ENCODE peak calls at places on chromosomes 7 and 10, in five cellular contexts. Q is neuronal stem cell, M is H1, Z is mesenchymal stem cell, U is H9. H is an unnamed sample.

GRCh38 chr10:58651040-58651439 is 138.4 kb downstream of the BICC1 start:
- DNase-seq in Q (no peak), M (no peak), Z (peak), U (no peak), H (no peak)

GRCh38 chr10:380313-380955 is 245.2 kb downstream of the ZMYND11 start:
- DNase-seq in Q (no peak), M (no peak), Z (no peak), U (no peak), H (no peak)

GRCh38 chr7:42274052-42274451 is 37.0 kb upstream of the GLI3 start:
- DNase-seq in Q (no peak), M (no peak), Z (peak), U (no peak), H (peak)

GRCh38 chr10:23675588-23675987 is 236.7 kb downstream of the OTUD1 start:
- DNase-seq in Q (no peak), M (no peak), Z (no peak), U (no peak), H (no peak)

GRCh38 chr7:2315787-2316186 is 1.5 kb upstream of the SNX8 start:
- DNase-seq in Q (no peak), M (no peak), Z (no peak), U (no peak), H (no peak)

GRCh38 chr10:55668326-55668922 is 692.6 kb downstream of the ZWINT start:
- DNase-seq in Q (no peak), M (no peak), Z (peak), U (no peak), H (no peak)

GRCh38 chr7:101614098-101614938 is 14.8 kb downstream of the MYL10 start:
- DNase-seq in Q (no peak), M (no peak), Z (no peak), U (no peak), H (peak)

GRCh38 chr10:89521368-89521767 is 14.0 kb downstream of the SLC16A12 start:
- DNase-seq in Q (no peak), M (no peak), Z (peak), U (no peak), H (no peak)

GRCh38 chr10:132509506-132510173 is 27.9 kb upstream of the INPP5A start:
- DNase-seq in Q (no peak), M (no peak), Z (no peak), U (peak), H (no peak)

GRCh38 chr7:90212149-90212495 is 582 bp downstream of the STEAP2 start:
- DNase-seq in Q (no peak), M (no peak), Z (peak), U (no peak), H (no peak)

GRCh38 chr7:33072471-33072870 is 9.9 kb upstream of the NT5C3A start:
- DNase-seq in Q (no peak), M (no peak), Z (peak), U (no peak), H (no peak)

GRCh38 chr7:150964593-150965111 is 13.5 kb downstream of the KCNH2 start:
- DNase-seq in Q (no peak), M (no peak), Z (peak), U (peak), H (no peak)

GRCh38 chr10:114401195-114401741 is 3.0 kb downstream of the AFAP1L2 start:
- DNase-seq in Q (no peak), M (no peak), Z (peak), U (no peak), H (no peak)

GRCh38 chr7:14734839-14735321 is 167.7 kb downstream of the DGKB start:
- DNase-seq in Q (peak), M (peak), Z (no peak), U (peak), H (no peak)

GRCh38 chr10:62244785-62245595 is 23.7 kb downstream of the RTKN2 start:
- DNase-seq in Q (peak), M (no peak), Z (peak), U (no peak), H (peak)

GRCh38 chr7:36207451-36208291 is 54.6 kb downstream of the EEPD1 start:
- DNase-seq in Q (no peak), M (no peak), Z (peak), U (no peak), H (peak)

GRCh38 chr10:25933653-25934608 is at the start of gene MYO3A:
- DNase-seq in Q (peak), M (no peak), Z (no peak), U (peak), H (no peak)

GRCh38 chr7:636396-636795 is 90.1 kb upstream of the DNAAF5 start:
- DNase-seq in Q (no peak), M (no peak), Z (peak), U (no peak), H (peak)

GRCh38 chr10:95767884-95768556 is 12.1 kb downstream of the ENTPD1 start:
- DNase-seq in Q (no peak), M (no peak), Z (peak), U (no peak), H (peak)

GRCh38 chr7:21355406-21355874 is 72.4 kb upstream of the SP4 start:
- DNase-seq in Q (no peak), M (no peak), Z (no peak), U (no peak), H (no peak)

GRCh38 chr7:72435366-72435765 is 23.2 kb upstream of the CALN1 start:
- DNase-seq in Q (no peak), M (no peak), Z (no peak), U (no peak), H (no peak)

GRCh38 chr10:51403522-51403921 is 295.9 kb downstream of the CSTF2T start:
- DNase-seq in Q (no peak), M (no peak), Z (no peak), U (no peak), H (no peak)

GRCh38 chr10:100993986-100994708 is 5.5 kb upstream of the LZTS2 start:
- DNase-seq in Q (no peak), M (no peak), Z (peak), U (no peak), H (no peak)

GRCh38 chr10:118682518-118682917 is 72.3 kb downstream of the CACUL1 start:
- DNase-seq in Q (no peak), M (no peak), Z (no peak), U (no peak), H (no peak)

GRCh38 chr10:124403548-124403947 is 15.2 kb downstream of the OAT start:
- DNase-seq in Q (peak), M (peak), Z (peak), U (peak), H (peak)

GRCh38 chr7:89028319-89028718 is 232.8 kb upstream of the TEX47 start:
- DNase-seq in Q (no peak), M (no peak), Z (no peak), U (no peak), H (no peak)

GRCh38 chr7:156829669-156830336 is 63.2 kb downstream of the LMBR1 start:
- DNase-seq in Q (no peak), M (no peak), Z (no peak), U (no peak), H (no peak)
- H3K4me2 ChIP-seq in Q (no peak), M (no peak), Z (no peak), U (no peak), H (no peak)

DNA sequence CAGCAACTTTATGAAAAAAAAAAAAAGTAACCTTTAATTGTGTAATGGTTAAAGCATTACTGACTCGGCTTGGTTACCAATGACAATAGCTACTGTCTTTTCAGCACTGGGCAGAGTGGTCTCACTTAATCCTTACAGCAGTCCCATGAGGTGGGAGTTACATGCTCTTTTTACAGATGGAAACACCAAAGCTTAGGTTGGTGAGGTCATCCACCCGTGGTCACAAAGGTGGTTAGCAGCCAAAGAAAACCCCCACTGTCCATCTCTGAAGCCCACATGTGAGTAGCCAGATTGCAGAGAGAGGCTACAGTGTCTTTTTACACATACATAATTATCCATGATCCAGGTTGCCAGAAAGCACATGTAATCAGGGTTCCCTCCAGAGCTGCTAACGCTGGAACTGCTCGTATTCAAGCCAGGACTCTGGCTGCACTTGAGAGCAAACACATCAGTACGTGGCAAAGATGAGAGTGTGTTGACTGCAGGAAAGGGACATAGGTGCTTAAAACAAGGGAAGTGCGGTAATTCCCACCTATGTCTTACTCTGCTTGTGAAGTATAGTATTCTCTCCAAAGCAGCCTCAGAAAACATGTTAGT is 24.6 kb upstream of the ANKRD2 start:
- DNase-seq in Q (no peak), M (no peak), Z (peak), U (no peak), H (no peak)
- H3K4ac ChIP-seq in Q (no peak), M (no peak), Z (peak), U (no peak), H (no peak)

DNA sequence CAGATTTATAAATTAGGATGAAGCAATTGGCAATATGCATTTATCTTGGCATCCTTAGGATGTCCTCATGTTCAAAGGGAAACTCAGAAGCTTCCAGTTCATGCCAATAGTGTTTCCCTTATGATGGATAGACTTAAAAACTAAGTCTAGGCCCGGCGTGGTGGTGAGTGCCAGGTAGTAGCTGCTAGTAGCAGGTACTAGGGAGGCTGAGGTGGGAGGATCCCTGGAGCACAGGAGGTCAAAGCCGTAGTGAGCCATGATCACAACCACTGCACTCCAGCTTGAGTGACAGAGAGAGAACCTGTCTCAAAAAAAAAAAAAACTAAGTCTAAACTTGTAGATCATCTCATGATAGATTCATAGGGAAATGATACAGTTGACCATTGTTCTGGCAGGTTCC is 115.0 kb downstream of the DOCK1 start:
- DNase-seq in Q (no peak), M (no peak), Z (no peak), U (no peak), H (no peak)
- H2BK12ac ChIP-seq in Q (no peak), M (no peak), Z (no peak), U (no peak), H (no peak)

GRCh38 chr7:47301078-47301477 is 280.8 kb downstream of the TNS3 start:
- DNase-seq in Q (no peak), M (no peak), Z (no peak), U (peak), H (peak)
- H3K4me2 ChIP-seq in Q (no peak), M (no peak), Z (no peak), U (no peak), H (no peak)

GRCh38 chr10:73818402-73818801 is 7.0 kb upstream of the NDST2 start:
- DNase-seq in Q (no peak), M (no peak), Z (no peak), U (peak), H (no peak)

GRCh38 chr10:73819025-73819424 is 7.6 kb upstream of the NDST2 start:
- DNase-seq in Q (no peak), M (no peak), Z (no peak), U (no peak), H (no peak)

GRCh38 chr10:73816917-73817729 is 5.7 kb upstream of the NDST2 start:
- DNase-seq in Q (no peak), M (no peak), Z (no peak), U (no peak), H (no peak)

GRCh38 chr10:73819513-73820093 is 8.2 kb upstream of the NDST2 start:
- DNase-seq in Q (no peak), M (no peak), Z (no peak), U (peak), H (no peak)

DNA sequence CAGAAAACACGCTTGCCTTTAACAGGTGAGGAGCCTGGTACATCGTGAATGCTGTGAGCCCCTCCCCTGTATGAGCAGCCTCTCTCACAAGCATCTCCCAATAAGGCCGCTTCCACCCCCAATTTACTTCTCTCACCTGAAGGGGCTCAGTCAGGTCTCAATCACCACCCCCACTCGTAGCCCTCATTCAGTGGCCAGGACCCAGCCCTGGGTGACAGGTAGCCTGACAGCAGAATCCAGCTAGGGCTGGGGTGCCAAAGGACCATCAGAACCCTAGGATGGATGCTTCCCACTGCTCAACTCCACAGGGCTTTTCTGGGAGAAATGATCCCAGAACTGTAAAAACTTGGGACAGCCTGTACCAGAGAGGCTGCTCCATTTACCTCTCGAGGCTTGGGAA is 6.4 kb upstream of the NDST2 start:
- DNase-seq in Q (no peak), M (no peak), Z (no peak), U (no peak), H (no peak)
- H3K4ac ChIP-seq in Q (no peak), M (no peak), Z (no peak), U (no peak), H (no peak)

GRCh38 chr10:104043854-104044253 is 41.8 kb downstream of the COL17A1 start:
- DNase-seq in Q (no peak), M (no peak), Z (no peak), U (peak), H (no peak)
- H2BK12ac ChIP-seq in Q (no peak), M (no peak), Z (no peak), U (no peak), H (no peak)

GRCh38 chr7:127783267-127783559 is 131.2 kb downstream of the SND1 start:
- DNase-seq in Q (no peak), M (no peak), Z (no peak), U (no peak), H (no peak)
- H3K4me2 ChIP-seq in Q (no peak), M (no peak), Z (no peak), U (no peak), H (no peak)

GRCh38 chr10:87722716-87723115 is 63.0 kb downstream of the PAPSS2 start:
- DNase-seq in Q (no peak), M (no peak), Z (no peak), U (no peak), H (no peak)
- H3K4ac ChIP-seq in Q (no peak), M (no peak), Z (no peak), U (no peak), H (no peak)

DNA sequence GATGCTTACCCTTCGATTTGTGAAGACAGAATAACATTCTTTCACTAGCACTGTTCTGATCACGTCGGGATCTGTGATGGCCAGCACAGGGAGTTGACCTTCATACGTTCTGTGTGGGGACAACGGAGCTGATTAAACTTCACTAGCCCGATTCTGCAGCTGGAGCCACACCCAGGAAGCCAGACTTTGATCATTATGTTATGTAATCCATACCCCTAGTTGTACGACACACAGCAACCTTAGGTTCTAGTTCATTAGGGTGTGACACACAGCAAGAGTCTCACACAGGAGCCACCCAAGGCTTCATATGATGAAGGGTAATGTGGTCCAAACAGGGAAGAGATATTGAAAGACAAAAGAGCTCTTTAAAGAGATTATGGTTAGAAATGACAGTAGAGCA is 7.2 kb downstream of the CYP3A5 start:
- DNase-seq in Q (no peak), M (no peak), Z (no peak), U (no peak), H (no peak)
- H2BK12ac ChIP-seq in Q (no peak), M (no peak), Z (no peak), U (no peak), H (no peak)